ENCODE peak calls at places on chromosomes 12 and 14, in six cellular contexts. O is H9, M is mesendoderm, W is neuronal stem cell, P is IMR-90, E is mesenchymal stem cell. Z is an unnamed sample.

GRCh38 chr12:95583933-95584332 is 32.7 kb upstream of the USP44 start:
- DNase-seq in O (no peak), M (peak; percentile 62), E (no peak), W (no peak), P (no peak), Z (no peak)

GRCh38 chr14:35242599-35243311 is 49.4 kb upstream of the PSMA6 start:
- DNase-seq in O (no peak), M (no peak), P (no peak), E (peak; percentile 5), W (no peak), Z (no peak)

GRCh38 chr14:90778468-90779255 is 37.6 kb downstream of the TTC7B start:
- DNase-seq in M (no peak), P (no peak), E (no peak), O (no peak), W (no peak), Z (no peak)

GRCh38 chr12:8420506-8420905 is 35.3 kb upstream of the CLEC6A start:
- DNase-seq in M (no peak), W (no peak), P (no peak), O (peak; percentile 45), E (no peak), Z (no peak)

GRCh38 chr14:76710093-76711010 is 50.9 kb upstream of the VASH1 start:
- DNase-seq in M (peak; percentile 51), O (no peak), E (peak; percentile 57), W (peak; percentile 46), P (peak; percentile 59), Z (peak; percentile 35)

GRCh38 chr12:122423258-122424165 is 1.0 kb upstream of the CLIP1 start:
- DNase-seq in O (peak; percentile 65), E (peak; percentile 79), M (peak; percentile 78), W (peak; percentile 84), P (peak; percentile 62), Z (peak; percentile 39)

GRCh38 chr12:11071414-11071813 is 9.3 kb upstream of the TAS2R46 start:
- DNase-seq in P (no peak), E (no peak), W (no peak), M (peak; percentile 38), O (peak; percentile 62), Z (no peak)

GRCh38 chr12:8493084-8493483 is 20.2 kb upstream of the CLEC4D start:
- DNase-seq in E (peak; percentile 1), M (no peak), O (no peak), P (no peak), W (no peak), Z (no peak)

GRCh38 chr12:124804011-124804621 is 59.5 kb downstream of the SCARB1 start:
- DNase-seq in O (peak; percentile 72), E (peak; percentile 8), M (peak; percentile 82), W (no peak), P (peak; percentile 13), Z (no peak)

GRCh38 chr14:25841226-25841625 is 756.6 kb downstream of the NOVA1 start:
- DNase-seq in O (no peak), M (no peak), W (no peak), P (no peak), E (no peak), Z (no peak)

GRCh38 chr12:43291516-43291915 is 260.5 kb downstream of the ADAMTS20 start:
- DNase-seq in M (no peak), P (peak; percentile 88), W (no peak), E (no peak), O (no peak), Z (peak; percentile 66)

GRCh38 chr12:100539209-100539608 is 34.3 kb upstream of the GAS2L3 start:
- DNase-seq in W (peak; percentile 57), P (peak; percentile 37), O (peak; percentile 55), M (peak; percentile 63), E (peak; percentile 42), Z (peak; percentile 71)

GRCh38 chr14:66403183-66403582 is 83.0 kb upstream of the CCDC196 start:
- DNase-seq in M (peak; percentile 54), O (no peak), E (peak; percentile 17), W (no peak), P (peak; percentile 28), Z (no peak)

GRCh38 chr12:39272934-39273770 is 169.8 kb downstream of the KIF21A start:
- DNase-seq in O (no peak), E (peak; percentile 72), W (peak; percentile 47), P (peak; percentile 3), M (peak; percentile 51), Z (peak; percentile 78)

GRCh38 chr12:132287391-132288238 is 41.8 kb downstream of the GALNT9 start:
- DNase-seq in M (no peak), W (no peak), P (no peak), O (no peak), E (no peak), Z (no peak)
- H3K4ac ChIP-seq in M (no peak overlapping the region), W (no peak overlapping the region), P (no peak overlapping the region), O (no peak overlapping the region), E (no peak overlapping the region), Z (no peak overlapping the region)

DNA sequence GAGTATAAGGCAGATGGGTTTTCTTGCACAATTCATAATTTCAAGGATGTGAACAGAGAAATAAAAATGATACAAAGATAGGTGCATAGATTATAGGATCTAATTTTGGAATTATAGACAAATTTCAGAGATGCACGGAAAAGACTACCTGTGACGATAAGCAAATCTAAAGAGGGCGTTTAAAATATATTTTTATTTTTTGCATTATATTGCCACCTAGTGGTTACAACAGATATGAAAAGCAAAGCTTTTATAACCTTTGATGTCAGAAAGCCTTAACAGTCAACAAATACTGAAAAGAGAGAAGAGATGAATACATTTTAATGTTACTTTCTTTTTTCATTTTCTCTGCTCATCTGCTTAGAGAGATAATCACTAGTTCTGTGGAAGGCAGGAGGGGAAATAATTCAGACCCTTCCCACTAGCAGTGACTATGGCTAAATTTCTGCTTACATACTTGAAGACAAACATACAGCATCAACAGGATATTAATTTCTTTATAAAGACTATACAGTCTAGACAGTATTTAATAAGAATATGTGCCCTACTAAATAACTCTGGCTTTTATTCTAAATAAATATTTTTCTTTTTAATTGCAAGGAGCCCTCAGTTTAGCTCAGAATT is 46.3 kb downstream of the NTS start:
- DNase-seq in P (peak; percentile 6), W (peak; percentile 6), E (peak; percentile 26), M (peak; percentile 55), O (no peak), Z (peak; percentile 74)
- H3K4ac ChIP-seq in P (no peak overlapping the region), W (no peak overlapping the region), E (no peak overlapping the region), M (no peak overlapping the region), O (no peak overlapping the region), Z (no peak overlapping the region)

GRCh38 chr12:51389302-51389999 is 1.8 kb downstream of the GALNT6 start:
- DNase-seq in W (no peak), M (no peak), O (no peak), P (peak; percentile 93), E (peak; percentile 64), Z (peak; percentile 55)

GRCh38 chr12:51390457-51391046 is 654 bp downstream of the GALNT6 start:
- DNase-seq in O (no peak), E (no peak), M (no peak), P (no peak), W (no peak), Z (peak; percentile 94)

GRCh38 chr12:51388826-51389225 is 2.4 kb downstream of the GALNT6 start:
- DNase-seq in P (no peak), E (peak; percentile 46), O (no peak), M (no peak), W (no peak), Z (no peak)

GRCh38 chr12:51392556-51393237 is 1.5 kb upstream of the GALNT6 start:
- DNase-seq in E (peak; percentile 89), O (peak; percentile 71), P (no peak), W (peak; percentile 24), M (peak; percentile 81), Z (peak; percentile 95)

DNA sequence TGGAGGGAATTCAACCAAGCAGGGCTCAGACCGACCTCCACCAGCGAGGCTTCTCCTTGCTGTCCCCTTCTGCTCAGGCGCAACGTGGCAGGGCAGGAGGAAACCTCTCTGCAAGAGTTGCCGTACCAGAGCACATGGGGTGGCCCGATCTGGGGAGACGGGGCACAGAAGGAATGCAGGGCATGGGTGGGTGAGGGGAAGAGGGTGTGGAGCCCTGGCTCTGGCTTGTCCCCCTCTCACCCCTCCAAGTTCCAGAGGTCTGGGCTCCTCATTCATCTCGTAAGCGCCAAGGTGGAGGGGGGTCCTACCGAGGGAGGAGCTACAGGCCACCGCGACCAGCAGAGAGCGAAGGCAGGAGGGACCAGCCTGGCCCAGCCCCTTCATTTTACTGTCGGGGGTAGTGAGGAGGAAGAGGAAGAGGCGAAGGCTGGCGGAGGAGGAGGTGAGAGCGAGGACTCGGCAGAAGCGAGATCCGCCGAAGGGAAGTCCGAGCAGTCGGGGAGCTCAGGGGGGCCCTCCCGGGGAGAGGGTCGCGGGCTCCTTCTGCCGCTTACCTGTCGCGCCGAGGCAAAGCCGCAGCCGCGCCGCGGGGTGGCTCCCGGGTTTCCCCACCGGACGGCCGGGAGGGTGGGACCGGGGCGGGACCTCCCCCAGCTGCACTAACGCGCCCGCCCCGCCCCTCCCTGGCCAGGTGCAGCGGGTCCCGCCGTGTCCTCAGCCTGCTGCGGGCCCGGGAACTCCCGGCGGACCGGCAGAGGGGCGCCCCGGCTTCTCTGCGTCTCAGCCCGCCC is at the start of gene GALNT6:
- DNase-seq in M (peak; percentile 86), E (peak; percentile 50), P (no peak), O (peak; percentile 92), W (peak; percentile 17), Z (peak; percentile 67)
- H3K4ac ChIP-seq in M (peak within 1 kb of the TSS; percentile 26), E (peak within 1 kb of the TSS; percentile 70), P (peak within 1 kb of the TSS; percentile 75), O (no peak within 1 kb of the TSS), W (no peak within 1 kb of the TSS), Z (peak within 1 kb of the TSS; percentile 96)

GRCh38 chr14:104844306-104845032 is 20.6 kb upstream of the CEP170B start:
- DNase-seq in E (no peak), O (peak; percentile 56), W (no peak), M (peak; percentile 72), P (no peak), Z (no peak)
- H3K4ac ChIP-seq in E (no peak overlapping the region), O (no peak overlapping the region), W (peak overlapping the region; percentile 54), M (peak overlapping the region; percentile 1), P (no peak overlapping the region), Z (no peak overlapping the region)

DNA sequence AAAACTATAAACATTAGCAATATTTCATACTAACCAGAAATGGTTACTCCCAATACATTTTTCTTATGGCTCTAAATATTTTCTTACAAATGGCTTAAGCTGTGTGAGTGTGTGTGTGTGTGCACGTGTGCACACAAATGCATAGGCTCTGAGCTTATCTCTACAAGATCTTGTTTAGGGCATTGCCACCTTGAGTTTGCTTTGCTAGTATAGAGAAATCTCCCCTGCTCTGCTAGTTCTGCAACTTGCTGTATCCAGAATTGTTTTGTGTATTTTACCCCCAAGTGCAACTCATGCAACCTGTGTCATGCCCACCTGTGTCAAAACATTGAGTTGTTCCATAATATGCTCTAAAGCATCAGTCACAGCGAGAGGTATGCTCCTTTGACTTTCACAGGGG is 72.5 kb upstream of the DUSP6 start:
- DNase-seq in E (no peak), W (no peak), O (no peak), M (no peak), P (no peak), Z (no peak)
- H3K4ac ChIP-seq in E (no peak overlapping the region), W (no peak overlapping the region), O (no peak overlapping the region), M (no peak overlapping the region), P (no peak overlapping the region), Z (no peak overlapping the region)

GRCh38 chr14:69611264-69612013 is at the start of gene SUSD6:
- DNase-seq in E (peak; percentile 89), W (peak; percentile 81), P (peak; percentile 85), O (peak; percentile 86), M (peak; percentile 88), Z (peak; percentile 88)
- H3K4ac ChIP-seq in E (no peak within 1 kb of the TSS), W (no peak within 1 kb of the TSS), P (peak within 1 kb of the TSS; percentile 92), O (no peak within 1 kb of the TSS), M (no peak within 1 kb of the TSS), Z (no peak within 1 kb of the TSS)

GRCh38 chr12:32896438-32897275 is at the start of gene PKP2:
- DNase-seq in M (peak; percentile 91), P (no peak), W (peak; percentile 69), E (peak; percentile 45), O (peak; percentile 97), Z (peak; percentile 99)
- H3K4ac ChIP-seq in M (no peak within 1 kb of the TSS), P (no peak within 1 kb of the TSS), W (no peak within 1 kb of the TSS), E (no peak within 1 kb of the TSS), O (no peak within 1 kb of the TSS), Z (peak within 1 kb of the TSS; percentile 98)

Z was measured in trophoblast cell.